ENCODE peak calls at places on chromosomes 6 and 20, in ten cellular contexts. One of them, this sample, is unnamed.
A peak's percentile ranks its signal among the peaks of the same experiment; 100 is the strongest.

GRCh38 chr20:16462711-16463110 is 110.5 kb downstream of the KIF16B start:
- DNase-seq in cardiac fibroblast: no peak
- DNase-seq in BJ: no peak
- DNase-seq in lower lobe of right lung: no peak
- DNase-seq in GM12865: no peak
- DNase-seq in breast epithelium: no peak
- DNase-seq in thoracic aorta: no peak
- DNase-seq in OCI-LY7: no peak
- DNase-seq in hepatocyte: no peak
- DNase-seq in colonic mucosa: no peak
- DNase-seq in this sample: no peak

GRCh38 chr20:44264287-44264686 is 17.2 kb downstream of the GDAP1L1 start:
- DNase-seq in cardiac fibroblast: no peak
- DNase-seq in BJ: no peak
- DNase-seq in lower lobe of right lung: no peak
- DNase-seq in GM12865: no peak
- DNase-seq in breast epithelium: no peak
- DNase-seq in thoracic aorta: no peak
- DNase-seq in OCI-LY7: no peak
- DNase-seq in hepatocyte: peak; percentile 19
- DNase-seq in colonic mucosa: no peak
- DNase-seq in this sample: peak; percentile 38

GRCh38 chr6:108737594-108738546 is 110.4 kb upstream of the ARMC2 start:
- DNase-seq in cardiac fibroblast: peak; percentile 89
- DNase-seq in BJ: peak; percentile 86
- DNase-seq in lower lobe of right lung: no peak
- DNase-seq in GM12865: peak; percentile 40
- DNase-seq in breast epithelium: no peak
- DNase-seq in thoracic aorta: peak; percentile 81
- DNase-seq in OCI-LY7: no peak
- DNase-seq in hepatocyte: peak; percentile 77
- DNase-seq in colonic mucosa: no peak
- DNase-seq in this sample: peak; percentile 97

GRCh38 chr6:29624520-29624961 is 8.4 kb downstream of the GABBR1 start:
- DNase-seq in cardiac fibroblast: no peak
- DNase-seq in BJ: no peak
- DNase-seq in lower lobe of right lung: no peak
- DNase-seq in GM12865: no peak
- DNase-seq in breast epithelium: no peak
- DNase-seq in thoracic aorta: no peak
- DNase-seq in OCI-LY7: no peak
- DNase-seq in hepatocyte: no peak
- DNase-seq in colonic mucosa: no peak
- DNase-seq in this sample: no peak

GRCh38 chr6:81241126-81241525 is 511.4 kb downstream of the TENT5A start:
- DNase-seq in cardiac fibroblast: no peak
- DNase-seq in BJ: peak; percentile 81
- DNase-seq in lower lobe of right lung: no peak
- DNase-seq in GM12865: no peak
- DNase-seq in breast epithelium: no peak
- DNase-seq in thoracic aorta: no peak
- DNase-seq in OCI-LY7: no peak
- DNase-seq in hepatocyte: no peak
- DNase-seq in colonic mucosa: no peak
- DNase-seq in this sample: no peak

GRCh38 chr20:57061058-57061900 is 205.2 kb downstream of the BMP7 start:
- DNase-seq in cardiac fibroblast: peak; percentile 12
- DNase-seq in BJ: no peak
- DNase-seq in lower lobe of right lung: no peak
- DNase-seq in GM12865: no peak
- DNase-seq in breast epithelium: no peak
- DNase-seq in thoracic aorta: no peak
- DNase-seq in OCI-LY7: peak; percentile 14
- DNase-seq in hepatocyte: peak; percentile 67
- DNase-seq in colonic mucosa: no peak
- DNase-seq in this sample: peak; percentile 50

GRCh38 chr6:132919476-132919875 is 105.1 kb downstream of the RPS12 start:
- DNase-seq in cardiac fibroblast: peak; percentile 96
- DNase-seq in BJ: peak; percentile 26
- DNase-seq in lower lobe of right lung: peak; percentile 85
- DNase-seq in GM12865: no peak
- DNase-seq in breast epithelium: peak; percentile 64
- DNase-seq in thoracic aorta: no peak
- DNase-seq in OCI-LY7: no peak
- DNase-seq in hepatocyte: peak; percentile 59
- DNase-seq in colonic mucosa: no peak
- DNase-seq in this sample: no peak

GRCh38 chr6:87982134-87982533 is 65.5 kb upstream of the SPACA1 start:
- DNase-seq in cardiac fibroblast: no peak
- DNase-seq in BJ: no peak
- DNase-seq in lower lobe of right lung: no peak
- DNase-seq in GM12865: no peak
- DNase-seq in breast epithelium: no peak
- DNase-seq in thoracic aorta: no peak
- DNase-seq in OCI-LY7: no peak
- DNase-seq in hepatocyte: peak; percentile 48
- DNase-seq in colonic mucosa: no peak
- DNase-seq in this sample: no peak

DNA sequence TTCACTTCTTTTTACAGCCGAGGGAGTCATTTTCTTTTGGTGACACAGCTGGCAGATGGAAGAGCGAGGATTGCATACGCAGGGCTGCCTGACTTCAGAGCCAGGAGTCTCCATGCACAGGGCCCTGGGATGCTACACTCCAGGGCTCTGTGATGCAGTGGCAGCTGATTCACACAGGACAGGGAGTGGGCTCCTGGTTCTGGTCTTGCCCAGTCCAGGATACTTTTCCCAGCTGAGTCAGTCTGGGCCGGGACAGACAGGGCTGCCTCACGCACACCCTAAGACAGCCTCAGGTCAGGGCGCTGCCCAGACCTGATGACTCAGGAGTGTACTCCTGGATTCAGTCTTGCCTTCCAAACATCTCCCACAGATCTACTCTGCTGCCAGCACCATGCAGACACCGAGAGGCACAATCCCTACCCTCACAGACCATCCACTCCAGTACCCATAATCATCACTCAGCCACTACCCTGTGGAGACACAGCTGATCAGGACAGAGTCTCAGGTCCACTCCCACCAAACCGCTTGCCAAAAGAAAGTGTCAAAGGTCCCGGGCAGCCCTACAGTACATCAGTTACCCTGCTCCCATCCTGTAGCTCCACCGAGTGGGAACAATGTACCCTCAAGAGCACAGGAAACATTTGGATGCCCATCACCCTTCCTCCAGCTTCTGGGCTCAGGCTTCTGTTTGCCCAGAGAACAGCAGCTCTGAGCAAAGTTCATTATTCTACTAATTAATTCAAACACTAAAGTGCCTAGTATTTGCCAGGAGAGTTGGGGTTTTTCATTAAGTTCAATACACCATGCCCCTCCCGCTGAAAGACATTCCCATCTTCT is 11.5 kb downstream of the SDC4 start:
- DNase-seq in cardiac fibroblast: peak; percentile 70
- DNase-seq in BJ: peak; percentile 95
- DNase-seq in lower lobe of right lung: no peak
- DNase-seq in GM12865: no peak
- DNase-seq in breast epithelium: peak; percentile 69
- DNase-seq in thoracic aorta: peak; percentile 57
- DNase-seq in OCI-LY7: no peak
- DNase-seq in hepatocyte: peak; percentile 78
- DNase-seq in colonic mucosa: peak; percentile 71
- DNase-seq in this sample: no peak
- TF ChIP-seq CTCF in cardiac fibroblast: no peak
- TF ChIP-seq CTCF in BJ: no peak
- TF ChIP-seq CTCF in lower lobe of right lung: no peak
- TF ChIP-seq CTCF in GM12865: no peak
- TF ChIP-seq CTCF in breast epithelium: no peak
- TF ChIP-seq CTCF in thoracic aorta: no peak
- TF ChIP-seq CTCF in OCI-LY7: no peak
- TF ChIP-seq CTCF in hepatocyte: no peak
- TF ChIP-seq CTCF in colonic mucosa: no peak
- TF ChIP-seq CTCF in this sample: no peak

GRCh38 chr6:166076625-166077024 is 91.0 kb downstream of the TBXT start:
- DNase-seq in cardiac fibroblast: no peak
- DNase-seq in BJ: no peak
- DNase-seq in lower lobe of right lung: no peak
- DNase-seq in GM12865: peak; percentile 4
- DNase-seq in breast epithelium: no peak
- DNase-seq in thoracic aorta: no peak
- DNase-seq in OCI-LY7: peak; percentile 1
- DNase-seq in hepatocyte: no peak
- DNase-seq in colonic mucosa: no peak
- DNase-seq in this sample: peak; percentile 8

GRCh38 chr6:166078294-166078693 is 89.4 kb downstream of the TBXT start:
- DNase-seq in cardiac fibroblast: peak; percentile 69
- DNase-seq in BJ: peak; percentile 25
- DNase-seq in lower lobe of right lung: no peak
- DNase-seq in GM12865: no peak
- DNase-seq in breast epithelium: no peak
- DNase-seq in thoracic aorta: no peak
- DNase-seq in OCI-LY7: no peak
- DNase-seq in hepatocyte: no peak
- DNase-seq in colonic mucosa: no peak
- DNase-seq in this sample: no peak

GRCh38 chr6:166073082-166073481 is 94.6 kb downstream of the TBXT start:
- DNase-seq in cardiac fibroblast: no peak
- DNase-seq in BJ: no peak
- DNase-seq in lower lobe of right lung: no peak
- DNase-seq in GM12865: no peak
- DNase-seq in breast epithelium: no peak
- DNase-seq in thoracic aorta: no peak
- DNase-seq in OCI-LY7: no peak
- DNase-seq in hepatocyte: no peak
- DNase-seq in colonic mucosa: no peak
- DNase-seq in this sample: no peak

GRCh38 chr6:166075925-166076324 is 91.7 kb downstream of the TBXT start:
- DNase-seq in cardiac fibroblast: no peak
- DNase-seq in BJ: no peak
- DNase-seq in lower lobe of right lung: no peak
- DNase-seq in GM12865: no peak
- DNase-seq in breast epithelium: no peak
- DNase-seq in thoracic aorta: no peak
- DNase-seq in OCI-LY7: no peak
- DNase-seq in hepatocyte: no peak
- DNase-seq in colonic mucosa: no peak
- DNase-seq in this sample: no peak
- H3K4me3 ChIP-seq in cardiac fibroblast: no peak overlapping the region
- H3K4me3 ChIP-seq in BJ: no peak overlapping the region
- H3K4me3 ChIP-seq in lower lobe of right lung: no peak overlapping the region
- H3K4me3 ChIP-seq in GM12865: no peak overlapping the region
- H3K4me3 ChIP-seq in breast epithelium: no peak overlapping the region
- H3K4me3 ChIP-seq in thoracic aorta: no peak overlapping the region
- H3K4me3 ChIP-seq in OCI-LY7: no peak overlapping the region
- H3K4me3 ChIP-seq in hepatocyte: no peak overlapping the region
- H3K4me3 ChIP-seq in colonic mucosa: no peak overlapping the region
- H3K4me3 ChIP-seq in this sample: no peak overlapping the region

GRCh38 chr6:18262812-18263560 is 1.3 kb downstream of the DEK start:
- DNase-seq in cardiac fibroblast: peak; percentile 5
- DNase-seq in BJ: no peak
- DNase-seq in lower lobe of right lung: no peak
- DNase-seq in GM12865: peak; percentile 92
- DNase-seq in breast epithelium: no peak
- DNase-seq in thoracic aorta: no peak
- DNase-seq in OCI-LY7: peak; percentile 79
- DNase-seq in hepatocyte: no peak
- DNase-seq in colonic mucosa: peak; percentile 42
- DNase-seq in this sample: peak; percentile 46

GRCh38 chr6:18265099-18265372 is 706 bp upstream of the DEK start:
- DNase-seq in cardiac fibroblast: no peak
- DNase-seq in BJ: no peak
- DNase-seq in lower lobe of right lung: no peak
- DNase-seq in GM12865: no peak
- DNase-seq in breast epithelium: no peak
- DNase-seq in thoracic aorta: no peak
- DNase-seq in OCI-LY7: peak; percentile 21
- DNase-seq in hepatocyte: no peak
- DNase-seq in colonic mucosa: no peak
- DNase-seq in this sample: no peak

GRCh38 chr6:18261877-18262276 is 2.5 kb downstream of the DEK start:
- DNase-seq in cardiac fibroblast: no peak
- DNase-seq in BJ: no peak
- DNase-seq in lower lobe of right lung: no peak
- DNase-seq in GM12865: no peak
- DNase-seq in breast epithelium: no peak
- DNase-seq in thoracic aorta: no peak
- DNase-seq in OCI-LY7: no peak
- DNase-seq in hepatocyte: no peak
- DNase-seq in colonic mucosa: no peak
- DNase-seq in this sample: no peak

GRCh38 chr6:18264338-18265098 is at the start of gene DEK:
- DNase-seq in cardiac fibroblast: peak; percentile 85
- DNase-seq in BJ: no peak
- DNase-seq in lower lobe of right lung: peak; percentile 90
- DNase-seq in GM12865: peak; percentile 83
- DNase-seq in breast epithelium: peak; percentile 85
- DNase-seq in thoracic aorta: peak; percentile 40
- DNase-seq in OCI-LY7: peak; percentile 86
- DNase-seq in hepatocyte: peak; percentile 93
- DNase-seq in colonic mucosa: peak; percentile 91
- DNase-seq in this sample: peak; percentile 92

GRCh38 chr6:18263561-18264337 is 581 bp downstream of the DEK start:
- DNase-seq in cardiac fibroblast: peak; percentile 72
- DNase-seq in BJ: no peak
- DNase-seq in lower lobe of right lung: peak; percentile 74
- DNase-seq in GM12865: peak; percentile 44
- DNase-seq in breast epithelium: no peak
- DNase-seq in thoracic aorta: no peak
- DNase-seq in OCI-LY7: peak; percentile 52
- DNase-seq in hepatocyte: peak; percentile 86
- DNase-seq in colonic mucosa: peak; percentile 69
- DNase-seq in this sample: peak; percentile 40
- TF ChIP-seq CTCF in cardiac fibroblast: no peak
- TF ChIP-seq CTCF in BJ: no peak
- TF ChIP-seq CTCF in lower lobe of right lung: no peak
- TF ChIP-seq CTCF in GM12865: no peak
- TF ChIP-seq CTCF in breast epithelium: no peak
- TF ChIP-seq CTCF in thoracic aorta: no peak
- TF ChIP-seq CTCF in OCI-LY7: no peak
- TF ChIP-seq CTCF in hepatocyte: no peak
- TF ChIP-seq CTCF in colonic mucosa: no peak
- TF ChIP-seq CTCF in this sample: no peak

GRCh38 chr6:4905858-4906257 is 98.0 kb downstream of the RPP40 start:
- DNase-seq in cardiac fibroblast: no peak
- DNase-seq in BJ: no peak
- DNase-seq in lower lobe of right lung: no peak
- DNase-seq in GM12865: no peak
- DNase-seq in breast epithelium: no peak
- DNase-seq in thoracic aorta: no peak
- DNase-seq in OCI-LY7: no peak
- DNase-seq in hepatocyte: no peak
- DNase-seq in colonic mucosa: no peak
- DNase-seq in this sample: peak; percentile 30

GRCh38 chr6:4907602-4908001 is 96.2 kb downstream of the RPP40 start:
- DNase-seq in cardiac fibroblast: no peak
- DNase-seq in BJ: no peak
- DNase-seq in lower lobe of right lung: no peak
- DNase-seq in GM12865: peak; percentile 70
- DNase-seq in breast epithelium: no peak
- DNase-seq in thoracic aorta: no peak
- DNase-seq in OCI-LY7: no peak
- DNase-seq in hepatocyte: no peak
- DNase-seq in colonic mucosa: no peak
- DNase-seq in this sample: no peak

GRCh38 chr6:4906942-4907300 is 96.9 kb downstream of the RPP40 start:
- DNase-seq in cardiac fibroblast: no peak
- DNase-seq in BJ: no peak
- DNase-seq in lower lobe of right lung: no peak
- DNase-seq in GM12865: peak; percentile 44
- DNase-seq in breast epithelium: no peak
- DNase-seq in thoracic aorta: no peak
- DNase-seq in OCI-LY7: no peak
- DNase-seq in hepatocyte: no peak
- DNase-seq in colonic mucosa: no peak
- DNase-seq in this sample: no peak

GRCh38 chr6:4908062-4908461 is 95.8 kb downstream of the RPP40 start:
- DNase-seq in cardiac fibroblast: no peak
- DNase-seq in BJ: no peak
- DNase-seq in lower lobe of right lung: no peak
- DNase-seq in GM12865: no peak
- DNase-seq in breast epithelium: no peak
- DNase-seq in thoracic aorta: no peak
- DNase-seq in OCI-LY7: no peak
- DNase-seq in hepatocyte: no peak
- DNase-seq in colonic mucosa: peak; percentile 53
- DNase-seq in this sample: no peak

GRCh38 chr6:4906293-4906941 is 97.4 kb downstream of the RPP40 start:
- DNase-seq in cardiac fibroblast: no peak
- DNase-seq in BJ: no peak
- DNase-seq in lower lobe of right lung: no peak
- DNase-seq in GM12865: peak; percentile 49
- DNase-seq in breast epithelium: no peak
- DNase-seq in thoracic aorta: no peak
- DNase-seq in OCI-LY7: no peak
- DNase-seq in hepatocyte: no peak
- DNase-seq in colonic mucosa: no peak
- DNase-seq in this sample: no peak
- H3K4me3 ChIP-seq in cardiac fibroblast: no peak overlapping the region
- H3K4me3 ChIP-seq in BJ: no peak overlapping the region
- H3K4me3 ChIP-seq in lower lobe of right lung: no peak overlapping the region
- H3K4me3 ChIP-seq in GM12865: peak overlapping the region; percentile 1
- H3K4me3 ChIP-seq in breast epithelium: no peak overlapping the region
- H3K4me3 ChIP-seq in thoracic aorta: peak overlapping the region; percentile 18
- H3K4me3 ChIP-seq in OCI-LY7: peak overlapping the region; percentile 31
- H3K4me3 ChIP-seq in hepatocyte: no peak overlapping the region
- H3K4me3 ChIP-seq in colonic mucosa: no peak overlapping the region
- H3K4me3 ChIP-seq in this sample: no peak overlapping the region